ENCODE peak calls at places on chromosome 16, in ten cellular contexts. Q is body of pancreas, P is cardiac muscle cell, T is spleen, V is psoas muscle, F is transverse colon, E is neural progenitor cell, S is BJ, R is HCT116, D is heart left ventricle. K is an unnamed sample.
A peak's percentile ranks its signal among the peaks of the same experiment; 100 is the strongest.

GRCh38 chr16:89100601-89101302 is 7.1 kb downstream of the ACSF3 start:
- DNase-seq in T (peak; percentile 76), D (no peak), F (no peak), S (no peak), E (no peak), P (no peak), R (no peak), V (no peak), Q (no peak), K (no peak)

GRCh38 chr16:72997141-72997542 is 50.8 kb downstream of the ZFHX3 start:
- DNase-seq in D (no peak), V (peak; percentile 72), P (no peak), Q (peak; percentile 65), S (no peak), E (no peak), T (no peak), R (no peak), F (no peak), K (no peak)

GRCh38 chr16:89472711-89473075 is 17.7 kb downstream of the ANKRD11 start:
- DNase-seq in D (no peak), S (no peak), F (no peak), T (peak; percentile 25), E (no peak), R (no peak), P (no peak), Q (no peak), V (peak; percentile 15), K (no peak)

GRCh38 chr16:88356727-88357199 is 26.0 kb upstream of the ZNF469 start:
- DNase-seq in V (peak; percentile 26), Q (no peak), S (no peak), D (no peak), E (no peak), R (no peak), T (peak; percentile 53), P (no peak), F (no peak), K (no peak)

GRCh38 chr16:8808613-8809353 is 11.1 kb downstream of the PMM2 start:
- DNase-seq in D (no peak), T (no peak), E (no peak), Q (peak; percentile 16), R (no peak), S (no peak), V (peak; percentile 75), F (no peak), P (no peak), K (no peak)

GRCh38 chr16:79912592-79913310 is 312.2 kb upstream of the MAF start:
- DNase-seq in Q (no peak), P (no peak), F (no peak), D (no peak), S (no peak), R (no peak), T (no peak), E (no peak), V (no peak), K (no peak)

GRCh38 chr16:81873221-81873620 is 94.1 kb downstream of the PLCG2 start:
- DNase-seq in E (no peak), P (no peak), V (no peak), Q (no peak), D (no peak), R (no peak), F (no peak), T (no peak), S (no peak), K (no peak)

GRCh38 chr16:35425270-35425669 is 1965.9 kb downstream of the TP53TG3F start:
- DNase-seq in Q (no peak), V (no peak), P (no peak), S (no peak), D (no peak), E (no peak), R (no peak), T (no peak), F (no peak), K (no peak)

GRCh38 chr16:56617212-56618085 is 8.1 kb upstream of the MT1E start:
- DNase-seq in T (peak; percentile 85), D (peak; percentile 84), P (peak; percentile 23), V (peak; percentile 91), S (no peak), Q (peak; percentile 90), R (no peak), E (peak; percentile 65), F (peak; percentile 70), K (peak; percentile 86)

GRCh38 chr16:56616608-56617211 is 8.3 kb downstream of the MT2A start:
- DNase-seq in E (no peak), S (no peak), F (no peak), Q (no peak), R (no peak), T (no peak), P (no peak), D (no peak), V (no peak), K (no peak)

GRCh38 chr16:56613706-56614105 is 5.3 kb downstream of the MT2A start:
- DNase-seq in E (no peak), R (no peak), T (no peak), Q (no peak), S (no peak), F (no peak), D (no peak), V (no peak), P (no peak), K (no peak)

GRCh38 chr16:56615353-56615752 is 7.0 kb downstream of the MT2A start:
- DNase-seq in F (no peak), V (no peak), E (no peak), Q (no peak), D (no peak), R (no peak), P (no peak), T (no peak), S (no peak), K (no peak)

GRCh38 chr16:56614549-56614991 is 6.2 kb downstream of the MT2A start:
- DNase-seq in V (no peak), T (no peak), R (no peak), P (no peak), S (no peak), F (no peak), D (no peak), Q (no peak), E (no peak), K (no peak)
- H3K27me3 ChIP-seq in V (no peaks in the 10 kb centered on the region), T (no peaks in the 10 kb centered on the region), R (no peaks in the 10 kb centered on the region), P (peaks cover 100% of the 10 kb centered on the region), S (no peaks in the 10 kb centered on the region), F (peaks cover 4% of the 10 kb centered on the region), D (no peaks in the 10 kb centered on the region), Q (no peaks in the 10 kb centered on the region), E (peaks cover 100% of the 10 kb centered on the region), K (no peaks in the 10 kb centered on the region)

DNA sequence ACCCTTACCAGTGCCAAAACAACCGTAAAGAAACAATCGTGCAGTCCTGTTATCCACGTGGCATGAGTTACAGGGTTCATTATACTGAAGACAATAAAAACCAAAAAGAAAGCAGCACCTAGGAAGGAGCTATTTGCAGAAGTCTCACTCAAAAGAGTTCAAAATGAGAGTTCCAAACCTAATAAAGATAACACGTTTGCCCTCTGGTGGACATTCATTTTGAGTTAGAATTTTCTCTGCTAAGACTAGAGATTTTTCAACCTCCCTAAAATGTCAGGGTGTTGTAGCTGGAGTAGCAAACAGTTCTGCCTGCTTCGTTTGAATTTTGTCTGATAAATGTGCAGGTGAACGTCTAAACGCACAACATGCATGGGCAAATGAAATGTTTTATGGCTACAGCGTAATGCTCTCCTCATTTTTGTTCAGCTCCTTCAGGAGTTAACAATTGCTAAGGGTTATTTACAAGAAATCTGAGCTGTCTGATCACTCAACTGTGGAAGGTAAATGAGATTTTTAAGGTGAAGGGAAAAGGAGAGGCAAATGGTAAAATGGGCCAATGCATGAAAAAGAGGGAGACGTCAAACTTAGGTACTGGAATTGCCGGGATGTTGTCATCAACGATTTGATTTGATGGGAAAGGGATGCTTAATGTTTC is 1067.9 kb upstream of the EEF2KMT start:
- DNase-seq in D (no peak), P (no peak), F (no peak), Q (no peak), R (no peak), S (no peak), E (peak; percentile 34), T (no peak), V (no peak), K (no peak)
- TF ChIP-seq CTCF in D (no peak), P (no peak), F (no peak), Q (no peak), R (no peak), S (no peak), E (peak; percentile 56), T (no peak), V (no peak), K (no peak)

DNA sequence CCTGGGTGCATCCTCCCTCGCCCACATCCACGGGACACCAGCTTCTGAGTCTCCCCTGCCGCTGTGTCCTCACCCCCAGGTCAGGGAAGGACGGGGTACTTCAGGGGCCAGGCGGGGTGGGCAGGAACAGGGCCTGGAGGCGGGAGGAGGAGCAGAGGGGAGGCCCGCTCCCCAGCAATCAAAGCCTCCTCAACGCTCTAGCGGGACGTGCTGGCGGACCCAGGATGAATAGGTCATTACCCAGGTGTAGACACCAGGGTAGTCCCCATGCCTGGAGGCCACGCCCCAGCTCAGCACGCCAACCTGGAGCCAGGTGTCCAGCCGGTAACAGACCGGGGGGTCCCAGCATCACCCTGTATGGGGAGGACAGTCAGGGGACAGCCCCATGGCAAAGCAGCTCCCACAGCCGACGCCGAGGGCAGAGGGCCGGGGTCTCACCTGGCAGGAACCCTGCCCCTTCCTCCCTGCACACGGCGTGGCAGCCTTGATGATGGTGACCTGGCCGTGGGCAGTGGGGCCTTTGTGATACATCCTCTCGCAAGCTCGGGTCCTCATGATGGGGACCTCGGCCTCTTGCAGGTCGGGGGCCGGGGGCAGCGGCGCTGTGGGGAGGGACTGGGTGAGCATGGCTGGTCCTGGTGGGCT is 24.2 kb downstream of the TPSD1 start:
- DNase-seq in V (no peak), D (no peak), S (no peak), T (no peak), R (no peak), E (no peak), Q (no peak), F (no peak), P (no peak), K (no peak)
- H3K27me3 ChIP-seq in V (no peaks in the 10 kb centered on the region), D (no peaks in the 10 kb centered on the region), S (peaks cover 3% of the 10 kb centered on the region), T (no peaks in the 10 kb centered on the region), R (no peaks in the 10 kb centered on the region), E (no peaks in the 10 kb centered on the region), Q (no peaks in the 10 kb centered on the region), F (peaks cover 50% of the 10 kb centered on the region), P (no peaks in the 10 kb centered on the region), K (peaks cover 12% of the 10 kb centered on the region)

GRCh38 chr16:66325977-66326376 is 40.5 kb upstream of the CDH5 start:
- DNase-seq in V (no peak), R (no peak), T (no peak), P (no peak), D (no peak), E (no peak), S (no peak), F (no peak), Q (no peak), K (no peak)

GRCh38 chr16:66328282-66328681 is 38.2 kb upstream of the CDH5 start:
- DNase-seq in V (no peak), P (no peak), Q (no peak), R (no peak), S (no peak), E (no peak), D (no peak), T (no peak), F (no peak), K (no peak)

GRCh38 chr16:66326995-66327513 is 39.4 kb upstream of the CDH5 start:
- DNase-seq in R (no peak), S (no peak), V (no peak), P (no peak), F (peak; percentile 21), E (no peak), D (no peak), Q (peak; percentile 69), T (no peak), K (no peak)

GRCh38 chr16:66322174-66322573 is 44.3 kb upstream of the CDH5 start:
- DNase-seq in D (no peak), Q (no peak), S (no peak), F (no peak), E (no peak), V (no peak), T (no peak), P (no peak), R (no peak), K (no peak)

GRCh38 chr16:66324785-66325184 is 41.7 kb upstream of the CDH5 start:
- DNase-seq in Q (no peak), E (peak; percentile 69), P (peak; percentile 48), V (no peak), T (no peak), F (no peak), D (no peak), S (no peak), R (peak; percentile 21), K (no peak)
- TF ChIP-seq CTCF in Q (no peak), E (peak; percentile 47), P (peak; percentile 29), V (no peak), T (no peak), F (no peak), D (no peak), S (no peak), R (peak; percentile 41), K (no peak)

K was measured in upper lobe of right lung.